ENCODE peak calls at places on chromosomes 1 and 21, in ten cellular contexts. R is ovary, J is pancreas, M is tibial artery, U is OCI-LY7, S is colonic mucosa, C is psoas muscle, F is tibial nerve, N is astrocyte, I is IMR-90. Y is an unnamed sample.

GRCh38 chr1:208851376-208851775 is 607.2 kb upstream of the PLXNA2 start:
- DNase-seq in R (no peak), J (no peak), M (no peak), U (no peak), S (no peak), C (no peak), F (no peak), N (no peak), I (no peak), Y (no peak)

GRCh38 chr21:32533053-32533452 is 52.3 kb downstream of the TCP10L start:
- DNase-seq in R (no peak), J (no peak), M (no peak), U (no peak), S (no peak), C (no peak), F (no peak), N (no peak), I (no peak), Y (no peak)

GRCh38 chr1:24390924-24391782 is 22.4 kb downstream of the STPG1 start:
- DNase-seq in R (peak; percentile 83), J (peak; percentile 59), M (peak; percentile 85), U (peak; percentile 89), S (peak; percentile 82), C (peak; percentile 75), F (peak; percentile 69), N (peak; percentile 54), I (peak; percentile 86), Y (peak; percentile 87)

GRCh38 chr1:43199093-43199726 is 27.1 kb downstream of the CFAP57 start:
- DNase-seq in R (no peak), J (no peak), M (no peak), U (no peak), S (no peak), C (no peak), F (no peak), N (no peak), I (no peak), Y (no peak)

GRCh38 chr1:235259133-235259778 is 68.7 kb downstream of the ARID4B start:
- DNase-seq in R (no peak), J (no peak), M (no peak), U (peak; percentile 31), S (no peak), C (no peak), F (no peak), N (no peak), I (no peak), Y (no peak)

GRCh38 chr1:27505420-27505680 is 15.4 kb upstream of the WASF2 start:
- DNase-seq in R (no peak), J (no peak), M (no peak), U (no peak), S (no peak), C (no peak), F (no peak), N (no peak), I (no peak), Y (no peak)

GRCh38 chr1:218778731-218779130 is 394.9 kb upstream of the LYPLAL1 start:
- DNase-seq in R (no peak), J (no peak), M (no peak), U (no peak), S (no peak), C (no peak), F (no peak), N (no peak), I (no peak), Y (no peak)

GRCh38 chr1:212118167-212118871 is 82.8 kb downstream of the DTL start:
- DNase-seq in R (no peak), J (no peak), M (no peak), U (no peak), S (no peak), C (no peak), F (no peak), N (peak; percentile 47), I (peak; percentile 56), Y (no peak)

GRCh38 chr1:72282271-72282656 is at the start of gene NEGR1:
- DNase-seq in R (peak; percentile 72), J (peak; percentile 32), M (peak; percentile 84), U (no peak), S (peak; percentile 29), C (peak; percentile 51), F (peak; percentile 35), N (peak; percentile 60), I (peak; percentile 68), Y (peak; percentile 82)

GRCh38 chr1:221164029-221164428 is 284.8 kb downstream of the HLX start:
- DNase-seq in R (no peak), J (no peak), M (no peak), U (no peak), S (no peak), C (no peak), F (no peak), N (peak; percentile 55), I (peak; percentile 49), Y (no peak)

GRCh38 chr1:229669333-229669732 is 43.3 kb downstream of the URB2 start:
- DNase-seq in R (no peak), J (no peak), M (no peak), U (no peak), S (no peak), C (no peak), F (no peak), N (no peak), I (no peak), Y (no peak)

GRCh38 chr1:186949173-186949572 is 120.4 kb downstream of the PLA2G4A start:
- DNase-seq in R (no peak), J (no peak), M (no peak), U (no peak), S (no peak), C (no peak), F (no peak), N (no peak), I (no peak), Y (no peak)

GRCh38 chr1:27878038-27878437 is 5.7 kb downstream of the THEMIS2 start:
- DNase-seq in R (no peak), J (no peak), M (no peak), U (no peak), S (no peak), C (no peak), F (no peak), N (no peak), I (no peak), Y (no peak)

GRCh38 chr1:33957854-33958253 is 94.0 kb downstream of the HMGB4 start:
- DNase-seq in R (no peak), J (no peak), M (no peak), U (no peak), S (no peak), C (no peak), F (no peak), N (no peak), I (no peak), Y (no peak)

GRCh38 chr1:245687636-245688535 is 533.1 kb downstream of the KIF26B start:
- DNase-seq in R (no peak), J (no peak), M (no peak), U (no peak), S (no peak), C (no peak), F (no peak), N (peak; percentile 35), I (no peak), Y (peak; percentile 41)

GRCh38 chr1:200409203-200409760 is 554 bp downstream of the ZNF281 start:
- DNase-seq in R (peak; percentile 32), J (peak; percentile 48), M (peak; percentile 66), U (peak; percentile 38), S (peak; percentile 38), C (peak; percentile 48), F (no peak), N (peak; percentile 35), I (peak; percentile 33), Y (no peak)

GRCh38 chr1:107273515-107273914 is 132.7 kb downstream of the NTNG1 start:
- DNase-seq in R (no peak), J (no peak), M (no peak), U (no peak), S (no peak), C (no peak), F (no peak), N (no peak), I (no peak), Y (no peak)

GRCh38 chr1:64965239-64966157 is 851 bp downstream of the JAK1 start:
- DNase-seq in R (peak; percentile 72), J (peak; percentile 64), M (peak; percentile 81), U (peak; percentile 86), S (peak; percentile 66), C (peak; percentile 70), F (peak; percentile 58), N (peak; percentile 45), I (peak; percentile 76), Y (peak; percentile 79)

GRCh38 chr1:42618866-42619265 is 39.4 kb upstream of the PPIH start:
- DNase-seq in R (no peak), J (no peak), M (no peak), U (no peak), S (no peak), C (no peak), F (no peak), N (no peak), I (peak; percentile 4), Y (no peak)

GRCh38 chr1:22380024-22380785 is 71.4 kb upstream of the ZBTB40 start:
- DNase-seq in R (no peak), J (no peak), M (no peak), U (no peak), S (no peak), C (peak; percentile 27), F (no peak), N (no peak), I (no peak), Y (no peak)
- TF ChIP-seq CTCF in R (no peak), J (no peak), M (no peak), U (no peak), S (no peak), C (no peak), F (no peak), N (no peak), I (no peak), Y (no peak)

GRCh38 chr1:97138515-97139032 is 417.0 kb downstream of the PTBP2 start:
- DNase-seq in R (no peak), J (no peak), M (no peak), U (no peak), S (no peak), C (no peak), F (no peak), N (no peak), I (no peak), Y (no peak)
- H3K4me3 ChIP-seq in R (no peak overlapping the region), J (peak overlapping the region; percentile 4), M (no peak overlapping the region), U (no peak overlapping the region), S (no peak overlapping the region), C (peak overlapping the region; percentile 60), F (no peak overlapping the region), N (no peak overlapping the region), I (no peak overlapping the region), Y (peak overlapping the region; percentile 36)

DNA sequence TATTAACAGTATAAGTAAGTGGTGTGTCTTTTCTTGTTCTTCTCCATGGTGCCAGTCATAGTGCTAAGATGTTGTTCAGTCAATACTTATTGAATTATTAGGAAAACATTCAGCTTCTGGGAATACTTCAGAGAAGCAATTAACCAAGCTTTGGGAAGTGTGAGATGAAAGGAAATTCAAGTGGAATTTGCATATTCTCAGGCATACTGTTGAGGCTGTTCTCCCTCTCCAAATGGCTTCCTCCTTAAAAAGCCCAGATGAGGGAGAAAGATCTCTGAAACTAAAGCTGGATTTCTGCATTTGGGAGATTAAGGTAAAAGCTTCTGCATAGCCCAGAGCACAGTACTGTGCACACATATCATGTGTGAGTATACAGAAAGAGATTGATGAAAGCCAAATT is 73.4 kb downstream of the MACF1 start:
- DNase-seq in R (no peak), J (no peak), M (no peak), U (no peak), S (no peak), C (no peak), F (no peak), N (no peak), I (no peak), Y (no peak)
- H3K27ac ChIP-seq in R (no peak overlapping the region), J (no peak overlapping the region), M (no peak overlapping the region), U (no peak overlapping the region), S (no peak overlapping the region), C (no peak overlapping the region), F (no peak overlapping the region), N (no peak overlapping the region), I (no peak overlapping the region), Y (no peak overlapping the region)

GRCh38 chr1:81907569-81907968 is 106.8 kb downstream of the ADGRL2 start:
- DNase-seq in R (no peak), J (no peak), M (no peak), U (no peak), S (no peak), C (no peak), F (no peak), N (no peak), I (no peak), Y (no peak)
- TF ChIP-seq CTCF in R (no peak), J (no peak), M (no peak), U (no peak), S (no peak), C (no peak), F (no peak), N (no peak), I (no peak), Y (no peak)